ENCODE peak calls at places on chromosomes 7 and 10, in nine cellular contexts. One of them, this sample, is unnamed.

GRCh38 chr7:98418271-98418635 is 17.4 kb upstream of the BAIAP2L1 start:
- DNase-seq in PC-9: peak; percentile 28
- DNase-seq in cardiac muscle cell: no peak
- DNase-seq in endodermal cell: no peak
- DNase-seq in esophagus squamous epithelium: no peak
- DNase-seq in progenitor cell of endocrine pancreas: no peak
- DNase-seq in heart left ventricle: no peak
- DNase-seq in right lobe of liver: no peak
- DNase-seq in H9: no peak
- DNase-seq in this sample: no peak

GRCh38 chr10:28982950-28983349 is 305.6 kb downstream of the BAMBI start:
- DNase-seq in cardiac muscle cell: no peak
- DNase-seq in H9: no peak
- DNase-seq in progenitor cell of endocrine pancreas: no peak
- DNase-seq in PC-9: no peak
- DNase-seq in right lobe of liver: no peak
- DNase-seq in heart left ventricle: no peak
- DNase-seq in endodermal cell: no peak
- DNase-seq in esophagus squamous epithelium: no peak
- DNase-seq in this sample: no peak

GRCh38 chr10:131083915-131084790 is 227.4 kb downstream of the TCERG1L start:
- DNase-seq in heart left ventricle: no peak
- DNase-seq in cardiac muscle cell: no peak
- DNase-seq in endodermal cell: peak; percentile 93
- DNase-seq in PC-9: no peak
- DNase-seq in esophagus squamous epithelium: no peak
- DNase-seq in progenitor cell of endocrine pancreas: no peak
- DNase-seq in right lobe of liver: no peak
- DNase-seq in H9: peak; percentile 90
- DNase-seq in this sample: peak; percentile 25

GRCh38 chr10:109957092-109957797 is 33.9 kb upstream of the XPNPEP1 start:
- DNase-seq in H9: no peak
- DNase-seq in esophagus squamous epithelium: no peak
- DNase-seq in PC-9: no peak
- DNase-seq in endodermal cell: no peak
- DNase-seq in cardiac muscle cell: no peak
- DNase-seq in right lobe of liver: no peak
- DNase-seq in progenitor cell of endocrine pancreas: no peak
- DNase-seq in heart left ventricle: no peak
- DNase-seq in this sample: no peak

GRCh38 chr7:33692956-33693355 is 212.4 kb upstream of the BMPER start:
- DNase-seq in progenitor cell of endocrine pancreas: no peak
- DNase-seq in cardiac muscle cell: no peak
- DNase-seq in H9: no peak
- DNase-seq in esophagus squamous epithelium: no peak
- DNase-seq in endodermal cell: no peak
- DNase-seq in heart left ventricle: no peak
- DNase-seq in PC-9: no peak
- DNase-seq in right lobe of liver: no peak
- DNase-seq in this sample: no peak

GRCh38 chr10:121558246-121558645 is 40.0 kb downstream of the FGFR2 start:
- DNase-seq in PC-9: no peak
- DNase-seq in cardiac muscle cell: no peak
- DNase-seq in right lobe of liver: no peak
- DNase-seq in esophagus squamous epithelium: no peak
- DNase-seq in heart left ventricle: no peak
- DNase-seq in H9: no peak
- DNase-seq in endodermal cell: no peak
- DNase-seq in progenitor cell of endocrine pancreas: no peak
- DNase-seq in this sample: no peak

GRCh38 chr7:44608916-44609648 is 2.7 kb downstream of the OGDH start:
- DNase-seq in H9: no peak
- DNase-seq in right lobe of liver: no peak
- DNase-seq in endodermal cell: no peak
- DNase-seq in progenitor cell of endocrine pancreas: no peak
- DNase-seq in cardiac muscle cell: no peak
- DNase-seq in PC-9: no peak
- DNase-seq in esophagus squamous epithelium: no peak
- DNase-seq in heart left ventricle: no peak
- DNase-seq in this sample: no peak

GRCh38 chr10:3136336-3136735 is 36.2 kb downstream of the PITRM1 start:
- DNase-seq in PC-9: no peak
- DNase-seq in H9: no peak
- DNase-seq in esophagus squamous epithelium: no peak
- DNase-seq in endodermal cell: no peak
- DNase-seq in right lobe of liver: no peak
- DNase-seq in progenitor cell of endocrine pancreas: no peak
- DNase-seq in cardiac muscle cell: no peak
- DNase-seq in heart left ventricle: peak; percentile 85
- DNase-seq in this sample: no peak

GRCh38 chr10:96833220-96834001 is 1.3 kb downstream of the LCOR start:
- DNase-seq in esophagus squamous epithelium: no peak
- DNase-seq in progenitor cell of endocrine pancreas: no peak
- DNase-seq in heart left ventricle: no peak
- DNase-seq in cardiac muscle cell: peak; percentile 53
- DNase-seq in endodermal cell: peak; percentile 79
- DNase-seq in right lobe of liver: no peak
- DNase-seq in PC-9: peak; percentile 19
- DNase-seq in H9: peak; percentile 41
- DNase-seq in this sample: no peak

GRCh38 chr7:5421626-5422323 is 1.9 kb downstream of the TNRC18 start:
- DNase-seq in cardiac muscle cell: peak; percentile 61
- DNase-seq in endodermal cell: peak; percentile 78
- DNase-seq in right lobe of liver: peak; percentile 85
- DNase-seq in heart left ventricle: no peak
- DNase-seq in progenitor cell of endocrine pancreas: peak; percentile 19
- DNase-seq in PC-9: peak; percentile 62
- DNase-seq in esophagus squamous epithelium: no peak
- DNase-seq in H9: no peak
- DNase-seq in this sample: peak; percentile 33

GRCh38 chr7:75951506-75951905 is 36.6 kb downstream of the POR start:
- DNase-seq in esophagus squamous epithelium: no peak
- DNase-seq in progenitor cell of endocrine pancreas: no peak
- DNase-seq in right lobe of liver: no peak
- DNase-seq in endodermal cell: no peak
- DNase-seq in heart left ventricle: no peak
- DNase-seq in PC-9: peak; percentile 71
- DNase-seq in cardiac muscle cell: no peak
- DNase-seq in H9: no peak
- DNase-seq in this sample: no peak

GRCh38 chr7:82194011-82194410 is 249.6 kb downstream of the CACNA2D1 start:
- DNase-seq in H9: no peak
- DNase-seq in heart left ventricle: no peak
- DNase-seq in endodermal cell: no peak
- DNase-seq in progenitor cell of endocrine pancreas: no peak
- DNase-seq in esophagus squamous epithelium: no peak
- DNase-seq in cardiac muscle cell: no peak
- DNase-seq in PC-9: no peak
- DNase-seq in right lobe of liver: no peak
- DNase-seq in this sample: no peak

GRCh38 chr10:117197189-117197588 is at the start of gene KCNK18:
- DNase-seq in endodermal cell: no peak
- DNase-seq in heart left ventricle: no peak
- DNase-seq in right lobe of liver: no peak
- DNase-seq in cardiac muscle cell: no peak
- DNase-seq in H9: no peak
- DNase-seq in PC-9: no peak
- DNase-seq in progenitor cell of endocrine pancreas: no peak
- DNase-seq in esophagus squamous epithelium: no peak
- DNase-seq in this sample: no peak

GRCh38 chr10:35331894-35332640 is 4.2 kb upstream of the CCNY start:
- DNase-seq in H9: no peak
- DNase-seq in esophagus squamous epithelium: no peak
- DNase-seq in PC-9: peak; percentile 43
- DNase-seq in progenitor cell of endocrine pancreas: no peak
- DNase-seq in endodermal cell: no peak
- DNase-seq in heart left ventricle: no peak
- DNase-seq in right lobe of liver: no peak
- DNase-seq in cardiac muscle cell: peak; percentile 58
- DNase-seq in this sample: no peak

GRCh38 chr10:91925022-91925320 is 1.4 kb downstream of the BTAF1 start:
- DNase-seq in endodermal cell: no peak
- DNase-seq in progenitor cell of endocrine pancreas: no peak
- DNase-seq in esophagus squamous epithelium: no peak
- DNase-seq in H9: no peak
- DNase-seq in cardiac muscle cell: no peak
- DNase-seq in PC-9: no peak
- DNase-seq in right lobe of liver: no peak
- DNase-seq in heart left ventricle: no peak
- DNase-seq in this sample: no peak

GRCh38 chr7:2195403-2196246 is 37.1 kb downstream of the MAD1L1 start:
- DNase-seq in H9: no peak
- DNase-seq in heart left ventricle: no peak
- DNase-seq in PC-9: no peak
- DNase-seq in progenitor cell of endocrine pancreas: no peak
- DNase-seq in endodermal cell: no peak
- DNase-seq in cardiac muscle cell: no peak
- DNase-seq in right lobe of liver: peak; percentile 25
- DNase-seq in esophagus squamous epithelium: no peak
- DNase-seq in this sample: no peak

DNA sequence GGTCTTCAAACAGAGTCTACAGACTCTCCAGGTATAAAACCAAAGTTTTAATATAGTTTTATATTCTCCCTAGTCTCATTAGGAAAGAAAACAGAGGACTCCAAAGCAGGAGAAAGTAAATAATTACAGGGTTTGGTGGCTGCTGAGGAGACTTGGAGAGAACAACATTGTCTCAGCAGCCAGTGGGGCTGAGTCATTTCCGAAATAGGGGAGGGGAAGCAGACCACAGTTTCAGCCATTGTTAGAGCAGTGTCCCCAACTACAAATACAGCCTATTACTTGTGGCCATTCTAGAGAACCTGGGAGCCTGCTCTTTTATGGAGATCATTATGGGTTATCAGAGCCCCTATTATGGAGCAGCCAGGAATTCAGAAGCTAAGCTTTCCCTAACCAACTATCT is 44.2 kb upstream of the A1CF start:
- DNase-seq in progenitor cell of endocrine pancreas: no peak
- DNase-seq in cardiac muscle cell: no peak
- DNase-seq in right lobe of liver: no peak
- DNase-seq in endodermal cell: no peak
- DNase-seq in esophagus squamous epithelium: no peak
- DNase-seq in H9: no peak
- DNase-seq in PC-9: no peak
- DNase-seq in heart left ventricle: no peak
- DNase-seq in this sample: no peak
- TF ChIP-seq CTCF in progenitor cell of endocrine pancreas: no peak
- TF ChIP-seq CTCF in cardiac muscle cell: no peak
- TF ChIP-seq CTCF in right lobe of liver: no peak
- TF ChIP-seq CTCF in endodermal cell: no peak
- TF ChIP-seq CTCF in esophagus squamous epithelium: no peak
- TF ChIP-seq CTCF in H9: no peak
- TF ChIP-seq CTCF in PC-9: no peak
- TF ChIP-seq CTCF in heart left ventricle: no peak
- TF ChIP-seq CTCF in this sample: no peak

GRCh38 chr10:43825421-43825820 is 176.7 kb upstream of the ZNF32 start:
- DNase-seq in right lobe of liver: no peak
- DNase-seq in heart left ventricle: no peak
- DNase-seq in progenitor cell of endocrine pancreas: no peak
- DNase-seq in cardiac muscle cell: no peak
- DNase-seq in endodermal cell: no peak
- DNase-seq in H9: no peak
- DNase-seq in esophagus squamous epithelium: no peak
- DNase-seq in PC-9: no peak
- DNase-seq in this sample: no peak

GRCh38 chr10:43824934-43825333 is 176.3 kb upstream of the ZNF32 start:
- DNase-seq in PC-9: no peak
- DNase-seq in esophagus squamous epithelium: no peak
- DNase-seq in H9: no peak
- DNase-seq in endodermal cell: no peak
- DNase-seq in cardiac muscle cell: no peak
- DNase-seq in progenitor cell of endocrine pancreas: no peak
- DNase-seq in heart left ventricle: peak; percentile 78
- DNase-seq in right lobe of liver: no peak
- DNase-seq in this sample: no peak

GRCh38 chr10:43827853-43828252 is 179.2 kb upstream of the ZNF32 start:
- DNase-seq in H9: no peak
- DNase-seq in cardiac muscle cell: no peak
- DNase-seq in heart left ventricle: no peak
- DNase-seq in endodermal cell: no peak
- DNase-seq in progenitor cell of endocrine pancreas: no peak
- DNase-seq in right lobe of liver: no peak
- DNase-seq in PC-9: no peak
- DNase-seq in esophagus squamous epithelium: no peak
- DNase-seq in this sample: no peak

GRCh38 chr10:43823237-43823605 is 174.5 kb upstream of the ZNF32 start:
- DNase-seq in PC-9: no peak
- DNase-seq in H9: no peak
- DNase-seq in right lobe of liver: no peak
- DNase-seq in cardiac muscle cell: no peak
- DNase-seq in progenitor cell of endocrine pancreas: no peak
- DNase-seq in endodermal cell: no peak
- DNase-seq in esophagus squamous epithelium: no peak
- DNase-seq in heart left ventricle: no peak
- DNase-seq in this sample: no peak

DNA sequence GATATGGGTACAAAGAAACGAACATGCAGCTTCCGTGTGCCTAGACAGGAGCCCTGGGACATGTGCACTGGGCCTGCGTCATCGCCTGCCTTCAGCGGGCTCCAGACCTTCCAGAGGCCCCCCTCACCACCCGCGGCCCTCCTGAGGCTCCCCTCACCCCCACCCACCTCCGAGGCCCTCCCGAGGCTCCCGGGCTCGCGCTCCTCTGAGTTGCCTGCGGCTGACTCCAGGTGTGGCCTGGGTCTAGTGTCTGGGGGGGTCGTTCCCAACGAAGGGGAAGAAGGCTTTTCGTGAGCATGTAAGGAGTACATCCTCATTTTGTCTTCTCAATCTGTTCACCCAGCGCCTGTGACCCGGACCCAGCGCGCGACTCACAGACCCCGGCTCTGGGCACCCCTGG is 177.3 kb upstream of the ZNF32 start:
- DNase-seq in cardiac muscle cell: no peak
- DNase-seq in progenitor cell of endocrine pancreas: no peak
- DNase-seq in endodermal cell: no peak
- DNase-seq in heart left ventricle: no peak
- DNase-seq in right lobe of liver: no peak
- DNase-seq in PC-9: no peak
- DNase-seq in esophagus squamous epithelium: no peak
- DNase-seq in H9: no peak
- DNase-seq in this sample: no peak
- TF ChIP-seq CTCF in cardiac muscle cell: no peak
- TF ChIP-seq CTCF in progenitor cell of endocrine pancreas: no peak
- TF ChIP-seq CTCF in endodermal cell: no peak
- TF ChIP-seq CTCF in heart left ventricle: no peak
- TF ChIP-seq CTCF in right lobe of liver: no peak
- TF ChIP-seq CTCF in PC-9: no peak
- TF ChIP-seq CTCF in esophagus squamous epithelium: no peak
- TF ChIP-seq CTCF in H9: no peak
- TF ChIP-seq CTCF in this sample: no peak

GRCh38 chr10:17409170-17409733 is 45.1 kb downstream of the ST8SIA6 start:
- DNase-seq in right lobe of liver: no peak
- DNase-seq in H9: no peak
- DNase-seq in PC-9: peak; percentile 2
- DNase-seq in progenitor cell of endocrine pancreas: no peak
- DNase-seq in heart left ventricle: no peak
- DNase-seq in esophagus squamous epithelium: no peak
- DNase-seq in endodermal cell: peak; percentile 36
- DNase-seq in cardiac muscle cell: no peak
- DNase-seq in this sample: no peak
- TF ChIP-seq CTCF in right lobe of liver: no peak
- TF ChIP-seq CTCF in H9: peak; percentile 64
- TF ChIP-seq CTCF in PC-9: peak; percentile 62
- TF ChIP-seq CTCF in progenitor cell of endocrine pancreas: peak; percentile 35
- TF ChIP-seq CTCF in heart left ventricle: peak; percentile 44
- TF ChIP-seq CTCF in esophagus squamous epithelium: no peak
- TF ChIP-seq CTCF in endodermal cell: peak; percentile 66
- TF ChIP-seq CTCF in cardiac muscle cell: peak; percentile 51
- TF ChIP-seq CTCF in this sample: peak; percentile 10

GRCh38 chr10:63083904-63084689 is 49.0 kb upstream of the NRBF2 start:
- DNase-seq in PC-9: peak; percentile 24
- DNase-seq in right lobe of liver: peak; percentile 74
- DNase-seq in H9: peak; percentile 35
- DNase-seq in esophagus squamous epithelium: no peak
- DNase-seq in endodermal cell: peak; percentile 65
- DNase-seq in cardiac muscle cell: peak; percentile 72
- DNase-seq in progenitor cell of endocrine pancreas: no peak
- DNase-seq in heart left ventricle: no peak
- DNase-seq in this sample: peak; percentile 32
- TF ChIP-seq CTCF in PC-9: peak; percentile 84
- TF ChIP-seq CTCF in right lobe of liver: peak; percentile 85
- TF ChIP-seq CTCF in H9: peak; percentile 74
- TF ChIP-seq CTCF in esophagus squamous epithelium: peak; percentile 61
- TF ChIP-seq CTCF in endodermal cell: peak; percentile 81
- TF ChIP-seq CTCF in cardiac muscle cell: peak; percentile 68
- TF ChIP-seq CTCF in progenitor cell of endocrine pancreas: peak; percentile 73
- TF ChIP-seq CTCF in heart left ventricle: peak; percentile 75
- TF ChIP-seq CTCF in this sample: peak; percentile 69

This sample was measured in nephron progenitor cell.